ENCODE peak calls at places on chromosomes 13 and 19, in ten cellular contexts. One of them, this sample, is unnamed.

GRCh38 chr13:67934615-67935330 is 704.6 kb upstream of the PCDH9 start:
- DNase-seq in posterior cingulate gyrus: no peak
- DNase-seq in SW 1271: no peak
- DNase-seq in frontal cortex: no peak
- DNase-seq in RPMI7951: no peak
- DNase-seq in renal cortical epithelial cell: no peak
- DNase-seq in BE2C: no peak
- DNase-seq in thoracic aorta: no peak
- DNase-seq in mucosa of descending colon: no peak
- DNase-seq in NCI-H146: no peak
- DNase-seq in this sample: no peak

GRCh38 chr19:16342002-16342715 is 17.5 kb downstream of the KLF2 start:
- DNase-seq in SW 1271: no peak
- DNase-seq in mucosa of descending colon: no peak
- DNase-seq in frontal cortex: no peak
- DNase-seq in thoracic aorta: no peak
- DNase-seq in posterior cingulate gyrus: peak; percentile 55
- DNase-seq in RPMI7951: peak; percentile 82
- DNase-seq in NCI-H146: no peak
- DNase-seq in BE2C: no peak
- DNase-seq in renal cortical epithelial cell: peak; percentile 36
- DNase-seq in this sample: no peak

GRCh38 chr13:66926851-66927524 is 303.1 kb downstream of the PCDH9 start:
- DNase-seq in frontal cortex: no peak
- DNase-seq in BE2C: no peak
- DNase-seq in SW 1271: no peak
- DNase-seq in RPMI7951: no peak
- DNase-seq in posterior cingulate gyrus: no peak
- DNase-seq in renal cortical epithelial cell: no peak
- DNase-seq in NCI-H146: no peak
- DNase-seq in mucosa of descending colon: no peak
- DNase-seq in thoracic aorta: no peak
- DNase-seq in this sample: no peak

GRCh38 chr19:48244289-48244688 is 11.4 kb downstream of the CARD8 start:
- DNase-seq in NCI-H146: no peak
- DNase-seq in thoracic aorta: no peak
- DNase-seq in SW 1271: peak; percentile 25
- DNase-seq in RPMI7951: no peak
- DNase-seq in mucosa of descending colon: no peak
- DNase-seq in posterior cingulate gyrus: no peak
- DNase-seq in frontal cortex: no peak
- DNase-seq in BE2C: no peak
- DNase-seq in renal cortical epithelial cell: no peak
- DNase-seq in this sample: no peak

GRCh38 chr13:51797664-51798488 is 6.1 kb downstream of the DHRS12 start:
- DNase-seq in renal cortical epithelial cell: peak; percentile 67
- DNase-seq in RPMI7951: peak; percentile 32
- DNase-seq in BE2C: peak; percentile 73
- DNase-seq in NCI-H146: peak; percentile 90
- DNase-seq in mucosa of descending colon: no peak
- DNase-seq in frontal cortex: peak; percentile 32
- DNase-seq in thoracic aorta: no peak
- DNase-seq in posterior cingulate gyrus: no peak
- DNase-seq in SW 1271: peak; percentile 52
- DNase-seq in this sample: peak; percentile 96

GRCh38 chr13:36207672-36208071 is 6.7 kb downstream of the SOHLH2 start:
- DNase-seq in RPMI7951: peak; percentile 1
- DNase-seq in renal cortical epithelial cell: no peak
- DNase-seq in posterior cingulate gyrus: no peak
- DNase-seq in SW 1271: no peak
- DNase-seq in BE2C: no peak
- DNase-seq in frontal cortex: no peak
- DNase-seq in NCI-H146: peak; percentile 27
- DNase-seq in thoracic aorta: no peak
- DNase-seq in mucosa of descending colon: no peak
- DNase-seq in this sample: peak; percentile 25

GRCh38 chr19:36009220-36009619 is 607 bp upstream of the SYNE4 start:
- DNase-seq in SW 1271: peak; percentile 12
- DNase-seq in renal cortical epithelial cell: no peak
- DNase-seq in thoracic aorta: no peak
- DNase-seq in NCI-H146: peak; percentile 80
- DNase-seq in BE2C: peak; percentile 81
- DNase-seq in mucosa of descending colon: peak; percentile 81
- DNase-seq in frontal cortex: peak; percentile 79
- DNase-seq in RPMI7951: peak; percentile 67
- DNase-seq in posterior cingulate gyrus: peak; percentile 70
- DNase-seq in this sample: peak; percentile 72

GRCh38 chr13:30997697-30998547 is 65.5 kb downstream of the TEX26 start:
- DNase-seq in renal cortical epithelial cell: no peak
- DNase-seq in posterior cingulate gyrus: no peak
- DNase-seq in thoracic aorta: no peak
- DNase-seq in RPMI7951: no peak
- DNase-seq in SW 1271: no peak
- DNase-seq in mucosa of descending colon: no peak
- DNase-seq in frontal cortex: no peak
- DNase-seq in NCI-H146: no peak
- DNase-seq in BE2C: peak; percentile 50
- DNase-seq in this sample: no peak

GRCh38 chr19:45927565-45928261 is 13.1 kb upstream of the NANOS2 start:
- DNase-seq in SW 1271: peak; percentile 88
- DNase-seq in frontal cortex: peak; percentile 96
- DNase-seq in RPMI7951: peak; percentile 88
- DNase-seq in renal cortical epithelial cell: peak; percentile 86
- DNase-seq in mucosa of descending colon: peak; percentile 88
- DNase-seq in posterior cingulate gyrus: peak; percentile 89
- DNase-seq in BE2C: peak; percentile 95
- DNase-seq in NCI-H146: peak; percentile 98
- DNase-seq in thoracic aorta: peak; percentile 70
- DNase-seq in this sample: peak; percentile 98

GRCh38 chr13:112724788-112725345 is 35.0 kb downstream of the ATP11A start:
- DNase-seq in thoracic aorta: no peak
- DNase-seq in RPMI7951: no peak
- DNase-seq in mucosa of descending colon: no peak
- DNase-seq in renal cortical epithelial cell: no peak
- DNase-seq in posterior cingulate gyrus: no peak
- DNase-seq in NCI-H146: no peak
- DNase-seq in BE2C: no peak
- DNase-seq in SW 1271: no peak
- DNase-seq in frontal cortex: no peak
- DNase-seq in this sample: no peak

GRCh38 chr13:35594096-35594495 is 117.6 kb upstream of the MAB21L1 start:
- DNase-seq in renal cortical epithelial cell: no peak
- DNase-seq in posterior cingulate gyrus: no peak
- DNase-seq in thoracic aorta: no peak
- DNase-seq in BE2C: no peak
- DNase-seq in SW 1271: no peak
- DNase-seq in frontal cortex: no peak
- DNase-seq in mucosa of descending colon: no peak
- DNase-seq in RPMI7951: no peak
- DNase-seq in NCI-H146: no peak
- DNase-seq in this sample: no peak

This sample was measured in NCI-H82.